ENCODE peak calls at places on chromosome 5, in eight cellular contexts. F, V, X, E, B, Q, N and M are unnamed samples.

GRCh38 chr5:109529520-109529919 is 119.7 kb upstream of the PJA2 start:
- DNase-seq in F (no peak), V (no peak), X (no peak), E (peak; percentile 31), B (no peak), Q (no peak), N (no peak), M (no peak)

GRCh38 chr5:115575167-115576070 is 26.9 kb downstream of the TICAM2 start:
- DNase-seq in F (no peak), V (no peak), X (no peak), E (no peak), B (no peak), Q (no peak), N (no peak), M (no peak)

GRCh38 chr5:131164161-131164930 is 710 bp downstream of the HINT1 start:
- DNase-seq in F (peak; percentile 53), V (no peak), X (peak; percentile 86), E (peak; percentile 74), B (peak; percentile 73), Q (no peak), N (peak; percentile 75), M (no peak)

GRCh38 chr5:174751154-174751990 is 27.0 kb downstream of the MSX2 start:
- DNase-seq in F (no peak), V (no peak), X (no peak), E (no peak), B (no peak), Q (no peak), N (peak; percentile 81), M (no peak)

GRCh38 chr5:145936401-145937131 is at the start of gene SH3RF2:
- DNase-seq in F (no peak), V (peak; percentile 85), X (peak; percentile 65), E (peak; percentile 73), B (peak; percentile 91), Q (no peak), N (peak; percentile 96), M (peak; percentile 94)

GRCh38 chr5:14114615-14115251 is 28.4 kb upstream of the TRIO start:
- DNase-seq in F (no peak), V (no peak), X (no peak), E (no peak), B (no peak), Q (no peak), N (no peak), M (no peak)

GRCh38 chr5:126896170-126896717 is 119.3 kb downstream of the LMNB1 start:
- DNase-seq in F (no peak), V (no peak), X (no peak), E (no peak), B (no peak), Q (no peak), N (peak; percentile 35), M (no peak)

GRCh38 chr5:171678631-171679030 is 107.0 kb upstream of the SMIM23 start:
- DNase-seq in F (no peak), V (no peak), X (no peak), E (no peak), B (no peak), Q (no peak), N (no peak), M (no peak)

GRCh38 chr5:170986598-170986997 is 124.8 kb downstream of the RANBP17 start:
- DNase-seq in F (no peak), V (no peak), X (no peak), E (no peak), B (no peak), Q (no peak), N (no peak), M (no peak)

GRCh38 chr5:122341087-122341486 is 29.1 kb downstream of the SNCAIP start:
- DNase-seq in F (no peak), V (no peak), X (no peak), E (no peak), B (no peak), Q (no peak), N (no peak), M (no peak)

GRCh38 chr5:125413861-125414260 is 667.4 kb upstream of the ZNF608 start:
- DNase-seq in F (no peak), V (no peak), X (no peak), E (no peak), B (no peak), Q (no peak), N (no peak), M (no peak)

GRCh38 chr5:79173626-79174025 is 62.0 kb downstream of the BHMT start:
- DNase-seq in F (no peak), V (no peak), X (no peak), E (peak; percentile 55), B (no peak), Q (no peak), N (peak; percentile 42), M (no peak)

GRCh38 chr5:170885779-170886178 is 24.0 kb downstream of the RANBP17 start:
- DNase-seq in F (no peak), V (no peak), X (no peak), E (no peak), B (no peak), Q (no peak), N (no peak), M (no peak)

GRCh38 chr5:73816656-73817420 is 190.8 kb downstream of the ARHGEF28 start:
- DNase-seq in F (no peak), V (no peak), X (no peak), E (no peak), B (no peak), Q (no peak), N (no peak), M (no peak)

GRCh38 chr5:73814234-73814846 is 188.3 kb downstream of the ARHGEF28 start:
- DNase-seq in F (no peak), V (no peak), X (no peak), E (no peak), B (peak; percentile 14), Q (no peak), N (no peak), M (no peak)

GRCh38 chr5:73812457-73812856 is 186.5 kb downstream of the ARHGEF28 start:
- DNase-seq in F (no peak), V (no peak), X (no peak), E (no peak), B (no peak), Q (no peak), N (no peak), M (no peak)

GRCh38 chr5:73815631-73816030 is 189.6 kb downstream of the ARHGEF28 start:
- DNase-seq in F (no peak), V (no peak), X (no peak), E (no peak), B (no peak), Q (no peak), N (no peak), M (no peak)

DNA sequence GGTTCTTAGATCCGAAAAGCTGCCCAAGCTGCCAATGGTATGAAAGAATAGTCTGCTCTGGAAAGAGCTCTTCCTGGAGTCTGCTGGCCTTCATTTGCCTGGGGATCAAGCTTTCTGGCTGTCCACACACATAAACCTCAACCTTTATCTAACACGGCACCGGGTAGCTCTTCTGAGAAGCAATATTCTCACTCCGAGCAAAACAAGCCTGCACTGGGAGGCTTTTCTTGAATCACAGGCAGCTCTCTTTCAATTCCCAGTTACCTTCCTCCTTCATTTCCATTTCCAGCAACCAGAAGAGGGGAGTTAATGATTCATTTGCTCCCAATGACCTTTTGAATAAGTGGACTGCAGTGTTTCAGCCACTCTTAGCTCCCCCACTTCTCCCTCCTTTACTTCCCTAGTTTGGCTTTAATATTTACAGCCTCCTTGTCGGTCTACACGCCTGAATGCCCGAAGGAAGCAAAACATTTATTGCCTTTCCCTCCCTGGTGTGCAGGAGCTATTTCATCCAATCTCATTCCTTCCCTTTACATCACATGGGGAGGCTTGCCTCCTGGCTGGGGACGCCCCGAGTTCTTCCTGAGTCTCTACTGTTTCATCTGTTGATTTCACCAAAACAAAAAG is 187.1 kb downstream of the ARHGEF28 start:
- DNase-seq in F (no peak), V (no peak), X (no peak), E (no peak), B (peak; percentile 55), Q (no peak), N (no peak), M (no peak)
- TF ChIP-seq POLR2AphosphoS5 in F (no peak), V (no peak), X (no peak), E (no peak), B (no peak), Q (no peak), N (no peak), M (no peak)

DNA sequence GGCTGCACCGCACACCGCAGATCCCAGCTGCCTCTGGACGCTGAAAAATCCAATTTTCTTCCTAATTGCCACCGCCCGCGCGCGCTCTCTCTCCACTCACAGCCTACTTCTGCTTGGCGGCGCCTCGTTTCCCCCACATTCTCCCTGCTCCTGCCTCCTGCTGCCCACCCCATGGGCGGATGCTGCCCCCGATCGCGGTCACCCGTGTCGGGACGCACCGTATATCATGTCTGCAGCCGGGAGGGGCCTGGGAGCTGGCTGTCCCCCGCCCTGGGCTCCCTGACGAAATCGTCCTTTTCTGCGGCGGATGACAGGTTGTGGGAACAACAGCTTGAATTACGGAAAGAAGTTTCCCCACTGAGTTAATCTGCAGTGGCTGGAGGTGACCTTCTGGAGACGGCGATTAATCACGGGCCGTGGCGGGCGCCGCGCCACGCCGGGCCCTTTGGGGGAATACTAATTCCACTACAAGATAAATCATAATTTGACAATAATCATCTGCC is 36.3 kb upstream of the PSD2 start:
- DNase-seq in F (no peak), V (no peak), X (no peak), E (no peak), B (no peak), Q (no peak), N (no peak), M (no peak)
- TF ChIP-seq POLR2AphosphoS5 in F (no peak), V (no peak), X (no peak), E (no peak), B (no peak), Q (no peak), N (no peak), M (no peak)

DNA sequence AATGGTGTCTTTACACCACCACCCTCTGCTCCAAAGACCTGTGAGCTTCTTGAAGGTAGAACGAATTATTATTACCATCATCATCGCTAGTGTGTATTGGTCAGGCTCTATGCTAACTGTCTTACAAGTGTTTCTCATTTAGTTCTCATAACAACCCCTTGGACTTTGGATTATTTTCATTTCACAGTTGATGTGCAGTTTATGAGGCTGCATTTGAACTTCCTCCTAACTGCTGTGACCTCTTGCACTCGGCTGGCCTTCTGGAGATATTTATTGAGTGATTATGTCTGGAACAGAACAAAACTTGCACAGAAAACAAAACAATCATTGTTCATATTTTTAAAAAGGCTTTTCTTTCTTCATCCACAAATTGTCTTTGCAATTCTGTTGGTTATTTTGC is 306.3 kb upstream of the SGCD start:
- DNase-seq in F (no peak), V (no peak), X (no peak), E (no peak), B (no peak), Q (no peak), N (no peak), M (no peak)
- TF ChIP-seq POLR2AphosphoS5 in F (no peak), V (no peak), X (no peak), E (no peak), B (no peak), Q (no peak), N (no peak), M (no peak)

DNA sequence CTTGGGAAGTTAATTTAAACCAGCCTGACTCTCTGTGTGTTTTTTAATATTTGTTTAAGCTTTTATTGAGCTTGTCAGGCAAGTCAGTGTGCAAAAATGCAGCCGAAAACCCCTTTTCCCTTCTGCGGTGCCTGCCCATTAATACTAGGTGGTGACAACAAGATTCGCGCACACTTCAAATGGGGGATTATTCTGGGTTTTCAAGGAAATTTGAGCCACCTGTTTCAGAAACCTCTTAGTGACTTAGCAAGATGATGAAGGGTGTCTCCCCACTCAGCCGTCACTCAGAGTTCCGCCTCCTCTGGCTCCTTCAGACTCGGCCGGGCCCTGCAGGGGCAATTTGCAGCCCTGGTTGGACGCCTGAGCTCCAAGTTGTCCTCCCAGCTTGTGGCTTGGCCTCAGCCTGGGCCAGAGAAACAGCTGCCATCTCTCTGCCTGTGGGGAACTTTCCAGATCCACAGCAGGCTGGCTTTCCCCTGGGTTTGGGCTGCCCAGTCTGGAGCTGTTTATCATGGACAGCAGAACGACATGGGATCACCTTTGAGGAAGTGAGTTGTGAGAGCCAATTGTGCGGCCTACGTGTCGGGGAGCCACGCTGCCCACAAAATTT is 75.9 kb downstream of the SPRY4 start:
- DNase-seq in F (no peak), V (no peak), X (no peak), E (peak; percentile 34), B (peak; percentile 59), Q (no peak), N (peak; percentile 16), M (no peak)
- TF ChIP-seq POLR2AphosphoS5 in F (no peak), V (no peak), X (no peak), E (no peak), B (no peak), Q (no peak), N (no peak), M (no peak)